ENCODE peak calls at places on chromosomes 11 and 22, in eight cellular contexts. One of them, this sample, is unnamed.
A peak's percentile ranks its signal among the peaks of the same experiment; 100 is the strongest.

GRCh38 chr22:37161442-37161841 is 11.7 kb upstream of the IL2RB start:
- DNase-seq in brain pericyte: no peak
- DNase-seq in cardiac fibroblast: peak; percentile 26
- DNase-seq in stimulated activated CD8-positive, alpha-beta memory T cell treated with anti-CD3 and anti-CD28 coated beads, Interleukin-4, amount 100 ng/mL, for 1 hour: no peak
- DNase-seq in uterus: no peak
- DNase-seq in GOT3: no peak
- DNase-seq in EL: peak; percentile 20
- DNase-seq in ACHN: no peak
- DNase-seq in this sample: no peak

GRCh38 chr11:46489668-46490560 is 98.3 kb upstream of the CHRM4 start:
- DNase-seq in brain pericyte: no peak
- DNase-seq in cardiac fibroblast: peak; percentile 65
- DNase-seq in stimulated activated CD8-positive, alpha-beta memory T cell treated with anti-CD3 and anti-CD28 coated beads, Interleukin-4, amount 100 ng/mL, for 1 hour: no peak
- DNase-seq in uterus: no peak
- DNase-seq in GOT3: no peak
- DNase-seq in EL: peak; percentile 55
- DNase-seq in ACHN: peak; percentile 55
- DNase-seq in this sample: peak; percentile 48

GRCh38 chr22:24599514-24599913 is 3.5 kb upstream of the GGT1 start:
- DNase-seq in brain pericyte: no peak
- DNase-seq in cardiac fibroblast: no peak
- DNase-seq in stimulated activated CD8-positive, alpha-beta memory T cell treated with anti-CD3 and anti-CD28 coated beads, Interleukin-4, amount 100 ng/mL, for 1 hour: no peak
- DNase-seq in uterus: no peak
- DNase-seq in GOT3: no peak
- DNase-seq in EL: no peak
- DNase-seq in ACHN: no peak
- DNase-seq in this sample: no peak

GRCh38 chr11:34890812-34891211 is 25.4 kb downstream of the APIP start:
- DNase-seq in brain pericyte: no peak
- DNase-seq in cardiac fibroblast: peak; percentile 74
- DNase-seq in stimulated activated CD8-positive, alpha-beta memory T cell treated with anti-CD3 and anti-CD28 coated beads, Interleukin-4, amount 100 ng/mL, for 1 hour: no peak
- DNase-seq in uterus: no peak
- DNase-seq in GOT3: no peak
- DNase-seq in EL: peak; percentile 31
- DNase-seq in ACHN: peak; percentile 51
- DNase-seq in this sample: peak; percentile 34

GRCh38 chr11:64239662-64240466 is 1.0 kb upstream of the FKBP2 start:
- DNase-seq in brain pericyte: no peak
- DNase-seq in cardiac fibroblast: no peak
- DNase-seq in stimulated activated CD8-positive, alpha-beta memory T cell treated with anti-CD3 and anti-CD28 coated beads, Interleukin-4, amount 100 ng/mL, for 1 hour: no peak
- DNase-seq in uterus: no peak
- DNase-seq in GOT3: no peak
- DNase-seq in EL: no peak
- DNase-seq in ACHN: no peak
- DNase-seq in this sample: no peak

GRCh38 chr11:62400760-62401159 is 18.1 kb upstream of the SCGB1A1 start:
- DNase-seq in brain pericyte: no peak
- DNase-seq in cardiac fibroblast: peak; percentile 59
- DNase-seq in stimulated activated CD8-positive, alpha-beta memory T cell treated with anti-CD3 and anti-CD28 coated beads, Interleukin-4, amount 100 ng/mL, for 1 hour: no peak
- DNase-seq in uterus: peak; percentile 93
- DNase-seq in GOT3: no peak
- DNase-seq in EL: peak; percentile 61
- DNase-seq in ACHN: no peak
- DNase-seq in this sample: peak; percentile 71

GRCh38 chr22:29054251-29054767 is 7.3 kb downstream of the C22orf31 start:
- DNase-seq in brain pericyte: no peak
- DNase-seq in cardiac fibroblast: no peak
- DNase-seq in stimulated activated CD8-positive, alpha-beta memory T cell treated with anti-CD3 and anti-CD28 coated beads, Interleukin-4, amount 100 ng/mL, for 1 hour: no peak
- DNase-seq in uterus: no peak
- DNase-seq in GOT3: no peak
- DNase-seq in EL: no peak
- DNase-seq in ACHN: no peak
- DNase-seq in this sample: no peak

GRCh38 chr22:37312549-37313183 is 30.4 kb downstream of the CYTH4 start:
- DNase-seq in brain pericyte: no peak
- DNase-seq in cardiac fibroblast: no peak
- DNase-seq in stimulated activated CD8-positive, alpha-beta memory T cell treated with anti-CD3 and anti-CD28 coated beads, Interleukin-4, amount 100 ng/mL, for 1 hour: no peak
- DNase-seq in uterus: no peak
- DNase-seq in GOT3: no peak
- DNase-seq in EL: no peak
- DNase-seq in ACHN: no peak
- DNase-seq in this sample: no peak

GRCh38 chr11:120404495-120404894 is 68.3 kb downstream of the ARHGEF12 start:
- DNase-seq in brain pericyte: no peak
- DNase-seq in cardiac fibroblast: no peak
- DNase-seq in stimulated activated CD8-positive, alpha-beta memory T cell treated with anti-CD3 and anti-CD28 coated beads, Interleukin-4, amount 100 ng/mL, for 1 hour: no peak
- DNase-seq in uterus: no peak
- DNase-seq in GOT3: no peak
- DNase-seq in EL: no peak
- DNase-seq in ACHN: no peak
- DNase-seq in this sample: no peak

This sample was measured in H4.